ENCODE peak calls at places on chromosomes 1 and 21, in four cellular contexts. M is kidney epithelial cell, S is pancreas, R is AG09309. A is an unnamed sample.

GRCh38 chr1:19824541-19824940 is 9.5 kb upstream of the RNF186 start:
- DNase-seq in M (no peak), S (no peak), R (no peak), A (no peak)

GRCh38 chr1:11051781-11052510 is 4.9 kb upstream of the MASP2 start:
- DNase-seq in M (no peak), S (no peak), R (no peak), A (no peak)

GRCh38 chr1:201213106-201213770 is 22.6 kb downstream of the IGFN1 start:
- DNase-seq in M (no peak), S (no peak), R (no peak), A (no peak)

GRCh38 chr1:150963535-150964489 is 10.8 kb downstream of the CERS2 start:
- DNase-seq in M (no peak), S (no peak), R (no peak), A (no peak)

GRCh38 chr1:211327341-211327921 is 798 bp downstream of the TRAF5 start:
- DNase-seq in M (no peak), S (peak), R (no peak), A (no peak)

GRCh38 chr1:246280551-246280950 is 226.5 kb downstream of the SMYD3 start:
- DNase-seq in M (no peak), S (no peak), R (no peak), A (peak)

GRCh38 chr1:944341-945325 is 14.4 kb downstream of the NOC2L start:
- DNase-seq in M (no peak), S (no peak), R (no peak), A (peak)

GRCh38 chr21:43984905-43985689 is 27.0 kb upstream of the TRAPPC10 start:
- DNase-seq in M (no peak), S (no peak), R (no peak), A (peak)

GRCh38 chr21:16072692-16073091 is 342.9 kb downstream of the USP25 start:
- DNase-seq in M (no peak), S (no peak), R (peak), A (peak)

GRCh38 chr1:25695991-25696330 is 79.4 kb downstream of the MAN1C1 start:
- DNase-seq in M (peak), S (no peak), R (peak), A (peak)

GRCh38 chr1:16143566-16144324 is 12.1 kb downstream of the EPHA2 start:
- DNase-seq in M (no peak), S (peak), R (no peak), A (no peak)

GRCh38 chr1:89176971-89177370 is 1.2 kb upstream of the GBP7 start:
- DNase-seq in M (no peak), S (no peak), R (no peak), A (no peak)

GRCh38 chr1:16158025-16158424 is 2.2 kb upstream of the EPHA2 start:
- DNase-seq in M (no peak), S (no peak), R (no peak), A (no peak)

GRCh38 chr1:145908653-145909052 is 1.2 kb downstream of the ITGA10 start:
- DNase-seq in M (no peak), S (no peak), R (no peak), A (no peak)

GRCh38 chr1:168861421-168862023 is 132.5 kb upstream of the DPT start:
- DNase-seq in M (no peak), S (no peak), R (no peak), A (no peak)

GRCh38 chr1:60132985-60133673 is 59.6 kb upstream of the C1orf87 start:
- DNase-seq in M (peak), S (no peak), R (peak), A (peak)

GRCh38 chr1:227245613-227246320 is 72.5 kb downstream of the CDC42BPA start:
- DNase-seq in M (no peak), S (no peak), R (no peak), A (no peak)

GRCh38 chr1:183652547-183653467 is at the start of gene APOBEC4:
- DNase-seq in M (no peak), S (no peak), R (no peak), A (no peak)

GRCh38 chr21:42187976-42188653 is 30.8 kb upstream of the ABCG1 start:
- DNase-seq in M (no peak), S (no peak), R (no peak), A (no peak)

GRCh38 chr1:56864430-56864829 is 9.8 kb downstream of the C8A start:
- DNase-seq in M (peak), S (no peak), R (no peak), A (no peak)

GRCh38 chr1:168709407-168709891 is 19.6 kb downstream of the DPT start:
- DNase-seq in M (peak), S (no peak), R (peak), A (peak)

GRCh38 chr1:30847358-30847972 is 61.1 kb downstream of the SDC3 start:
- DNase-seq in M (no peak), S (peak), R (no peak), A (no peak)

GRCh38 chr1:76679534-76680152 is 187.6 kb upstream of the ST6GALNAC5 start:
- DNase-seq in M (no peak), S (no peak), R (no peak), A (no peak)

GRCh38 chr1:64505232-64505943 is 35.5 kb downstream of the CACHD1 start:
- DNase-seq in M (no peak), S (peak), R (no peak), A (no peak)

GRCh38 chr1:111571987-111572386 is 47.6 kb upstream of the RAP1A start:
- DNase-seq in M (no peak), S (no peak), R (peak), A (peak)

GRCh38 chr1:100292711-100293110 is 26.7 kb downstream of the RTCA start:
- DNase-seq in M (no peak), S (no peak), R (no peak), A (no peak)

GRCh38 chr1:192559115-192560006 is 16.2 kb upstream of the RGS1 start:
- DNase-seq in M (peak), S (no peak), R (peak), A (peak)
- TF ChIP-seq CTCF in M (no peak), S (no peak), R (no peak), A (no peak)

GRCh38 chr1:229507502-229507901 is 639 bp downstream of the NUP133 start:
- DNase-seq in M (no peak), S (no peak), R (no peak), A (no peak)
- H3K4me3 ChIP-seq in M (peak), S (peak), R (peak), A (peak)

GRCh38 chr21:26794597-26795397 is 50.4 kb downstream of the ADAMTS1 start:
- DNase-seq in M (no peak), S (no peak), R (no peak), A (no peak)
- TF ChIP-seq CTCF in M (no peak), S (no peak), R (no peak), A (no peak)

GRCh38 chr1:6488602-6489382 is 2.7 kb downstream of the PLEKHG5 start:
- DNase-seq in M (no peak), S (no peak), R (no peak), A (no peak)

GRCh38 chr1:6487804-6488484 is 3.5 kb downstream of the PLEKHG5 start:
- DNase-seq in M (no peak), S (peak), R (no peak), A (no peak)

GRCh38 chr1:6490181-6491075 is 1.0 kb downstream of the PLEKHG5 start:
- DNase-seq in M (no peak), S (peak), R (no peak), A (peak)

GRCh38 chr1:6489799-6490180 is 1.7 kb downstream of the PLEKHG5 start:
- DNase-seq in M (no peak), S (peak), R (no peak), A (peak)

DNA sequence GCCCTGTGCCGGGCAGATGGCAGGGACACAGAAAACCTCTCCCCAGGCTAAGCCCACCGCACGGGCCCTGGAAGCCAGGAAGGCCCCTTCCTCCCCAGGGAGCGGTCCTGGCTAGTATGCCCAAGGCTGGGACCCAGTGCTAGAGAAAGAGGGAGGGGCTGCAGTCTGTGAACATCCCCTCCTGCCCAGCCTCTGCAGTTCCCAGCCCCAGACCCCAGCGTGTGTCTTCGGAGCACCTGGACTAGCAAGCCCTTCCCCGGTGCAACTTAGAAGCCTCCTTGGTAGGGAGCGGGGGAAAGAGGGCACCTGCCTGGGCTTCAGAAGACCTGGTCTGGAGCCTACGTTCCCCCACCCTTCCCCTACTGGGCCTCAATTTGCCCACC is 2.1 kb downstream of the PLEKHG5 start:
- DNase-seq in M (no peak), S (peak), R (no peak), A (no peak)
- H3K4me3 ChIP-seq in M (no peak), S (no peak), R (no peak), A (peak)

DNA sequence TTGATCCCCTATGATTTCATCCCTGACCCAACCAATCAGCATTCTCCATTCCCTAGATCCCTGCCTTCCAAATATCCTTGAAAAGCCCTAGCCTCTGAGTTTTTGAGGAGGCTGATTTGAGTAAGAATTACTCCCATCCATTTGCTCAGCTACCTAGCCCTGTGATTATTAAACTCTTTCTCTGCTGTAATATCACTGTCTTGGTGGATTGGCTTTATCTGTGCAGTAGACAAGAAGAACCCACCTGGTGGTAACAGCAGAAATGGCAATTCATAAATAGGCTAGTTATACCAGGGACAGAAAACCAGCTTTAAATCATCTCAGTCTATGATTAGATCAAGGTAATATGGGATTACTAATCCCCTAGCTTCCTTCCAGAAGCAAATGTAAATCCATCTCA is 13.0 kb downstream of the IL20 start:
- DNase-seq in M (no peak), S (no peak), R (no peak), A (no peak)
- TF ChIP-seq CTCF in M (no peak), S (no peak), R (no peak), A (no peak)

DNA sequence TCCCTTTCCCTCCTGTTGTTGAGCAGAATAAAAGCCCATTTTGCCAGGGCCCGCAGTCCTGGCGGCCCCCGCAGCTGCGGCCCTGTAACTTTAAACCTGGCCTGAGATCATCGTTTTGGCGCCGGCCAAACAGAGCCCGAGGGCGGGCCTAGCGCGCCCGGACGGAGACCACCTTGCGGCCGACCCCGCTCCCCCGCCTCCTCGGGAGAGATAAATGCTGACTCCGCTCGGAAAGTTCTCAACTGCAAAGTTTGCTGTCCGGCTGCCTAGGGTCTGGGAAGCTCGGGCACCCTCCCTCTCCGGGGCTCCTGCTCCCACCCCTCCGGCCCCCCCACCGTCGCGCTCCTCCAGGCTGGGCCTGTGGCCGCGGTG is at the start of gene PDPN:
- DNase-seq in M (no peak), S (no peak), R (no peak), A (no peak)
- H3K4me3 ChIP-seq in M (peak), S (peak), R (no peak), A (peak)

DNA sequence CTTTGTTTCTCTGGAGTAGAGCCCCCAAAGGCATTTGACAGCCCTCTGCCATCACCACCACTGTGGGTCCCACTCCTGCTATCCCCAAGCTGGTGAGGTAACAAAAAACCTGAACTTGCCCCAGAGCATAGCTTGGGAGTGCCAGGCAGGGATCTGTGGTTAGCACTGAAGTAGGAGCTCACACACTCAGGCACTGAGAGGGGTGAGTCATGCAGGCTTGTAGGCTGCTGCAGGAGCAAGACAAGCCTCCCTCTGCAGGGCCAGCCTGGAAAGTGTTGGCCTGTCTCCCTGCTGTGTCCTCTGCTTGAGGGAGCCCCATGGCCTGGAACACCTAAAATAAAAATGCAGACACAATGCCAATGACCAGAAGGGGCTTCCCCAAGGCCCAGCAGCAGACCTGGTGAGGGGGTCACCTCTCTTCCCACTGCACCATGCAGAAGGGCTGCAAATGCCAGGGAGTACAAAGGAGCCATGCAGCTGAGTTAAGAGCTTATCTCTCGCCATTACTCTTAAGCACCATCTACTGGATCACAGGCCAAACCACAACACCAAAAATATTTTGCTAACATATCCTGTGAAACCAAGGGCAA is 108.9 kb upstream of the POGK start:
- DNase-seq in M (no peak), S (peak), R (no peak), A (no peak)
- TF ChIP-seq CTCF in M (no peak), S (no peak), R (no peak), A (no peak)

DNA sequence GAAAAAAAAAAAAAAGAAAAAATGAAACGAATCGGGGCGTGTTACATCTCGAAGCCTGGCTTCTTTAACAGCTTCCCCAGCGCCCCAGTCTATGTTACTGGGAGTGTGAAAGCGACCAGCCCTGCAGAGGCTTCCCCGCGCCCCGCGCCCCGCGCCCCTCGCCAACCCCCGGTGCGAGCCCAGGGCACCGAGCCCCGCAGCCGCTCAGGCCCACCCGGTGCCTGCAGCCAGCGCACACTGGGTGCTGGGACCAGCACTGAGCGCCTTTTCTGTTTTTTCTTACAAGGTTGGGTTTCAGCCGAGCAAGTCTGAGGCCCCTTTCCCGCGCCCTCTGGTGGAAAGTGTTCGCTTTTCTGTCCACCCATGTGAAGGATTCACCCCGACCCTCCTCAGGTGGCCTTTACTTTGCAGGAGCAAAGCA is 42.1 kb upstream of the ZNF496 start:
- DNase-seq in M (no peak), S (no peak), R (no peak), A (no peak)
- H3K4me3 ChIP-seq in M (no peak), S (peak), R (no peak), A (no peak)

DNA sequence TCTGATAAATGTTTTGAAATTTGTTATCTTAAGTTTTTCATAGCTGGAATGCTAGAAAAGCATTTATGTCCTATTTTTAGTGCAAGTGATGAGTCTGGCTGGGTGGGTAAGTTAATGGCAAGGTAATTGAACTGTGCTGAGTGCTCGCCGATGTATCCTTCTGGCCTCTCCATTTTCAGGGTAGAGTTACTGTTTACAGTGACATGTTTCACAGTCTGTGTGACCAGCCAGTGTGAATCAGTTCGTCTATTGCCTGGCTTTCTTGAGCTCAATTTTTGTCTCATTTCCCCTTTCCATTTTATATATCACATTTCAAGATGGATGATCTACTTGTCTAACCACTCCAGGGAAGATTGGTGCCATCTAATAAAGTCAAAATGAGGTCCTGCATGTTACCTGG is 44.1 kb downstream of the ITSN1 start:
- DNase-seq in M (no peak), S (no peak), R (no peak), A (no peak)
- TF ChIP-seq CTCF in M (no peak), S (no peak), R (no peak), A (no peak)